ENCODE peak calls at places on chromosomes 4 and X, in five cellular contexts. One of them, this sample, is unnamed.

GRCh38 chrX:48897621-48898306 is at the start of the genes PQBP1 and TIMM17B:
- DNase-seq in GM23248: peak
- DNase-seq in coronary artery: peak
- DNase-seq in activated CD4-positive, alpha-beta T cell treated with anti-CD3 and anti-CD28 coated beads for 1 hour: peak
- DNase-seq in AG09319: peak
- DNase-seq in this sample: peak

GRCh38 chrX:115940888-115941332 is 229.6 kb upstream of the AGTR2 start:
- DNase-seq in GM23248: peak
- DNase-seq in coronary artery: peak
- DNase-seq in activated CD4-positive, alpha-beta T cell treated with anti-CD3 and anti-CD28 coated beads for 1 hour: no peak
- DNase-seq in AG09319: peak
- DNase-seq in this sample: peak

GRCh38 chrX:147875866-147876596 is 35.7 kb upstream of the FMR1 start:
- DNase-seq in GM23248: no peak
- DNase-seq in coronary artery: no peak
- DNase-seq in activated CD4-positive, alpha-beta T cell treated with anti-CD3 and anti-CD28 coated beads for 1 hour: no peak
- DNase-seq in AG09319: no peak
- DNase-seq in this sample: no peak

GRCh38 chrX:132009344-132009743 is 13.8 kb upstream of the STK26 start:
- DNase-seq in GM23248: no peak
- DNase-seq in coronary artery: no peak
- DNase-seq in activated CD4-positive, alpha-beta T cell treated with anti-CD3 and anti-CD28 coated beads for 1 hour: no peak
- DNase-seq in AG09319: no peak
- DNase-seq in this sample: no peak

GRCh38 chrX:151153086-151153485 is 23.3 kb upstream of the GPR50 start:
- DNase-seq in GM23248: peak
- DNase-seq in coronary artery: no peak
- DNase-seq in activated CD4-positive, alpha-beta T cell treated with anti-CD3 and anti-CD28 coated beads for 1 hour: no peak
- DNase-seq in AG09319: no peak
- DNase-seq in this sample: no peak

GRCh38 chrX:21930986-21931385 is 9.5 kb upstream of the SMS start:
- DNase-seq in GM23248: no peak
- DNase-seq in coronary artery: no peak
- DNase-seq in activated CD4-positive, alpha-beta T cell treated with anti-CD3 and anti-CD28 coated beads for 1 hour: no peak
- DNase-seq in AG09319: no peak
- DNase-seq in this sample: no peak

GRCh38 chr4:4227510-4228355 is 1.0 kb upstream of the OTOP1 start:
- DNase-seq in GM23248: no peak
- DNase-seq in coronary artery: no peak
- DNase-seq in activated CD4-positive, alpha-beta T cell treated with anti-CD3 and anti-CD28 coated beads for 1 hour: no peak
- DNase-seq in AG09319: no peak
- DNase-seq in this sample: no peak

GRCh38 chr4:40275065-40275464 is 60.1 kb upstream of the CHRNA9 start:
- DNase-seq in GM23248: no peak
- DNase-seq in coronary artery: no peak
- DNase-seq in activated CD4-positive, alpha-beta T cell treated with anti-CD3 and anti-CD28 coated beads for 1 hour: no peak
- DNase-seq in AG09319: no peak
- DNase-seq in this sample: no peak

GRCh38 chr4:127856485-127857447 is 23.9 kb upstream of the PLK4 start:
- DNase-seq in GM23248: peak
- DNase-seq in coronary artery: no peak
- DNase-seq in activated CD4-positive, alpha-beta T cell treated with anti-CD3 and anti-CD28 coated beads for 1 hour: no peak
- DNase-seq in AG09319: peak
- DNase-seq in this sample: no peak

GRCh38 chr4:20273793-20274192 is 22.1 kb downstream of the SLIT2 start:
- DNase-seq in GM23248: no peak
- DNase-seq in coronary artery: no peak
- DNase-seq in activated CD4-positive, alpha-beta T cell treated with anti-CD3 and anti-CD28 coated beads for 1 hour: no peak
- DNase-seq in AG09319: no peak
- DNase-seq in this sample: no peak

GRCh38 chr4:138111462-138112000 is 130.6 kb downstream of the SLC7A11 start:
- DNase-seq in GM23248: peak
- DNase-seq in coronary artery: no peak
- DNase-seq in activated CD4-positive, alpha-beta T cell treated with anti-CD3 and anti-CD28 coated beads for 1 hour: no peak
- DNase-seq in AG09319: no peak
- DNase-seq in this sample: no peak

GRCh38 chrX:150772150-150772970 is 79.2 kb downstream of the MTMR1 start:
- DNase-seq in GM23248: peak
- DNase-seq in coronary artery: peak
- DNase-seq in activated CD4-positive, alpha-beta T cell treated with anti-CD3 and anti-CD28 coated beads for 1 hour: peak
- DNase-seq in AG09319: peak
- DNase-seq in this sample: no peak

GRCh38 chr4:149512489-149512888 is 303.2 kb downstream of the IQCM start:
- DNase-seq in GM23248: no peak
- DNase-seq in coronary artery: no peak
- DNase-seq in activated CD4-positive, alpha-beta T cell treated with anti-CD3 and anti-CD28 coated beads for 1 hour: no peak
- DNase-seq in AG09319: no peak
- DNase-seq in this sample: no peak

GRCh38 chr4:168605411-168605810 is 108.6 kb downstream of the PALLD start:
- DNase-seq in GM23248: peak
- DNase-seq in coronary artery: no peak
- DNase-seq in activated CD4-positive, alpha-beta T cell treated with anti-CD3 and anti-CD28 coated beads for 1 hour: no peak
- DNase-seq in AG09319: no peak
- DNase-seq in this sample: no peak

GRCh38 chrX:68895339-68896250 is 66.8 kb downstream of the EFNB1 start:
- DNase-seq in GM23248: peak
- DNase-seq in coronary artery: peak
- DNase-seq in activated CD4-positive, alpha-beta T cell treated with anti-CD3 and anti-CD28 coated beads for 1 hour: no peak
- DNase-seq in AG09319: no peak
- DNase-seq in this sample: no peak

GRCh38 chr4:71004281-71004851 is 10.9 kb downstream of the DCK start:
- DNase-seq in GM23248: no peak
- DNase-seq in coronary artery: no peak
- DNase-seq in activated CD4-positive, alpha-beta T cell treated with anti-CD3 and anti-CD28 coated beads for 1 hour: no peak
- DNase-seq in AG09319: no peak
- DNase-seq in this sample: no peak

GRCh38 chr4:6354119-6354518 is 84.5 kb downstream of the WFS1 start:
- DNase-seq in GM23248: no peak
- DNase-seq in coronary artery: no peak
- DNase-seq in activated CD4-positive, alpha-beta T cell treated with anti-CD3 and anti-CD28 coated beads for 1 hour: no peak
- DNase-seq in AG09319: no peak
- DNase-seq in this sample: no peak

GRCh38 chr4:136680271-136680670 is 852.0 kb downstream of the PCDH18 start:
- DNase-seq in GM23248: no peak
- DNase-seq in coronary artery: no peak
- DNase-seq in activated CD4-positive, alpha-beta T cell treated with anti-CD3 and anti-CD28 coated beads for 1 hour: no peak
- DNase-seq in AG09319: no peak
- DNase-seq in this sample: no peak

GRCh38 chr4:47705326-47705981 is 132.4 kb downstream of the CORIN start:
- DNase-seq in GM23248: peak
- DNase-seq in coronary artery: no peak
- DNase-seq in activated CD4-positive, alpha-beta T cell treated with anti-CD3 and anti-CD28 coated beads for 1 hour: no peak
- DNase-seq in AG09319: no peak
- DNase-seq in this sample: no peak

GRCh38 chrX:129738466-129739308 is at the start of gene XPNPEP2:
- DNase-seq in GM23248: peak
- DNase-seq in coronary artery: no peak
- DNase-seq in activated CD4-positive, alpha-beta T cell treated with anti-CD3 and anti-CD28 coated beads for 1 hour: no peak
- DNase-seq in AG09319: no peak
- DNase-seq in this sample: no peak

GRCh38 chr4:105637409-105638258 is 70.9 kb downstream of the INTS12 start:
- DNase-seq in GM23248: peak
- DNase-seq in coronary artery: no peak
- DNase-seq in activated CD4-positive, alpha-beta T cell treated with anti-CD3 and anti-CD28 coated beads for 1 hour: no peak
- DNase-seq in AG09319: no peak
- DNase-seq in this sample: no peak

GRCh38 chrX:68831405-68832100 is 2.7 kb downstream of the EFNB1 start:
- DNase-seq in GM23248: no peak
- DNase-seq in coronary artery: no peak
- DNase-seq in activated CD4-positive, alpha-beta T cell treated with anti-CD3 and anti-CD28 coated beads for 1 hour: no peak
- DNase-seq in AG09319: no peak
- DNase-seq in this sample: no peak

GRCh38 chr4:159508917-159509500 is 406.1 kb downstream of the RAPGEF2 start:
- DNase-seq in GM23248: no peak
- DNase-seq in coronary artery: no peak
- DNase-seq in activated CD4-positive, alpha-beta T cell treated with anti-CD3 and anti-CD28 coated beads for 1 hour: no peak
- DNase-seq in AG09319: no peak
- DNase-seq in this sample: no peak

GRCh38 chr4:77833158-77833724 is 14.1 kb upstream of the CNOT6L start:
- DNase-seq in GM23248: no peak
- DNase-seq in coronary artery: no peak
- DNase-seq in activated CD4-positive, alpha-beta T cell treated with anti-CD3 and anti-CD28 coated beads for 1 hour: no peak
- DNase-seq in AG09319: no peak
- DNase-seq in this sample: no peak

GRCh38 chr4:139035650-139036049 is 20.1 kb downstream of the NOCT start:
- DNase-seq in GM23248: no peak
- DNase-seq in coronary artery: no peak
- DNase-seq in activated CD4-positive, alpha-beta T cell treated with anti-CD3 and anti-CD28 coated beads for 1 hour: no peak
- DNase-seq in AG09319: no peak
- DNase-seq in this sample: no peak

GRCh38 chr4:25870081-25870480 is 7.3 kb upstream of the SEL1L3 start:
- DNase-seq in GM23248: no peak
- DNase-seq in coronary artery: no peak
- DNase-seq in activated CD4-positive, alpha-beta T cell treated with anti-CD3 and anti-CD28 coated beads for 1 hour: no peak
- DNase-seq in AG09319: no peak
- DNase-seq in this sample: no peak